ENCODE peak calls at places on chromosomes 11 and 22, in seven cellular contexts. F is T follicular helper cell; N is GOT3; R is T-helper 1 cell; G is T-helper 2 cell; I is right cardiac atrium; U is CD4-positive, CD25-positive, alpha-beta regulatory T cell. Y is an unnamed sample.

GRCh38 chr11:29518389-29519174 is 498.2 kb downstream of the KCNA4 start:
- DNase-seq in I (no peak), F (no peak), R (no peak), U (no peak), G (no peak), N (no peak), Y (no peak)

GRCh38 chr11:123300874-123301695 is 106.0 kb upstream of the CLMP start:
- DNase-seq in U (no peak), I (no peak), G (no peak), F (no peak), R (no peak), N (no peak), Y (no peak)

GRCh38 chr22:45709866-45710265 is 38.2 kb downstream of the ATXN10 start:
- DNase-seq in F (no peak), U (no peak), I (no peak), N (no peak), R (no peak), G (no peak), Y (no peak)

GRCh38 chr11:46247090-46247489 is 30.4 kb upstream of the CREB3L1 start:
- DNase-seq in I (no peak), N (no peak), G (no peak), R (no peak), F (no peak), U (no peak), Y (no peak)

GRCh38 chr11:119717839-119718534 is 11.0 kb downstream of the NECTIN1 start:
- DNase-seq in G (no peak), I (no peak), R (no peak), F (no peak), N (no peak), U (no peak), Y (no peak)

GRCh38 chr11:78690588-78690987 is 115.9 kb upstream of the NARS2 start:
- DNase-seq in R (no peak), U (no peak), I (no peak), G (no peak), N (no peak), F (no peak), Y (no peak)

GRCh38 chr22:32502346-32502745 is 27.7 kb downstream of the FBXO7 start:
- DNase-seq in N (no peak), R (no peak), F (no peak), I (no peak), U (no peak), G (no peak), Y (no peak)

GRCh38 chr22:36846271-36846670 is 14.5 kb upstream of the NCF4 start:
- DNase-seq in I (no peak), N (no peak), R (no peak), F (no peak), U (no peak), G (no peak), Y (no peak)

GRCh38 chr11:117473692-117474091 is 146.0 kb downstream of the CEP164 start:
- DNase-seq in F (no peak), R (no peak), N (no peak), G (no peak), I (no peak), U (no peak), Y (no peak)

GRCh38 chr11:78717031-78717430 is 142.4 kb upstream of the NARS2 start:
- DNase-seq in N (no peak), U (no peak), I (no peak), F (no peak), R (no peak), G (no peak), Y (no peak)

GRCh38 chr22:31102441-31103081 is 4.8 kb downstream of the SELENOM start:
- DNase-seq in U (no peak), G (no peak), F (no peak), R (no peak), I (peak; percentile 88), N (peak; percentile 80), Y (peak; percentile 94)

GRCh38 chr22:47458348-47458747 is 695.9 kb downstream of the TBC1D22A start:
- DNase-seq in U (no peak), F (no peak), R (no peak), G (no peak), I (no peak), N (no peak), Y (no peak)

GRCh38 chr11:87778341-87778740 is 396.9 kb downstream of the RAB38 start:
- DNase-seq in R (no peak), N (no peak), U (no peak), G (no peak), I (no peak), F (no peak), Y (no peak)

GRCh38 chr11:43021466-43021865 is 290.3 kb upstream of the API5 start:
- DNase-seq in F (no peak), I (no peak), G (no peak), N (no peak), U (no peak), R (no peak), Y (no peak)

GRCh38 chr22:38415561-38416321 is 39.3 kb downstream of the KCNJ4 start:
- DNase-seq in G (no peak), I (peak; percentile 85), R (no peak), N (no peak), U (no peak), F (no peak), Y (no peak)

GRCh38 chr11:58330861-58331260 is 28.0 kb downstream of the OR5B17 start:
- DNase-seq in U (no peak), G (no peak), R (no peak), F (no peak), N (no peak), I (no peak), Y (no peak)

GRCh38 chr11:9493492-9493891 is 32.7 kb downstream of the ZNF143 start:
- DNase-seq in R (no peak), U (no peak), G (no peak), N (no peak), F (no peak), I (no peak), Y (no peak)

GRCh38 chr22:40176921-40177737 is 596 bp upstream of the TNRC6B start:
- DNase-seq in U (peak; percentile 65), G (peak; percentile 55), R (peak; percentile 62), F (peak; percentile 66), N (no peak), I (no peak), Y (no peak)

GRCh38 chr22:47030881-47031627 is 268.6 kb downstream of the TBC1D22A start:
- DNase-seq in U (no peak), F (no peak), R (no peak), I (peak; percentile 28), G (no peak), N (no peak), Y (no peak)

GRCh38 chr11:132058211-132058772 is 687.9 kb downstream of the NTM start:
- DNase-seq in U (no peak), F (no peak), N (no peak), I (peak; percentile 56), R (no peak), G (no peak), Y (peak; percentile 80)

GRCh38 chr11:1691878-1692707 is 4.9 kb upstream of the KRTAP5-6 start:
- DNase-seq in F (no peak), G (no peak), I (no peak), R (no peak), U (no peak), N (no peak), Y (no peak)

GRCh38 chr22:20569059-20570058 is 61.9 kb downstream of the MED15 start:
- DNase-seq in G (peak; percentile 50), I (peak; percentile 87), U (peak; percentile 72), R (peak; percentile 72), F (peak; percentile 71), N (no peak), Y (peak; percentile 84)

GRCh38 chr11:2122222-2122906 is 16.8 kb downstream of the IGF2 start:
- DNase-seq in R (no peak), F (no peak), U (no peak), G (no peak), I (peak; percentile 45), N (no peak), Y (no peak)

GRCh38 chr11:103985041-103985440 is 51.4 kb upstream of the DDI1 start:
- DNase-seq in I (no peak), N (no peak), R (no peak), F (no peak), U (no peak), G (no peak), Y (no peak)

GRCh38 chr11:69243496-69244200 is 50.3 kb upstream of the MYEOV start:
- DNase-seq in N (no peak), U (no peak), G (no peak), I (no peak), F (no peak), R (no peak), Y (no peak)

GRCh38 chr22:17191163-17191562 is 28.1 kb downstream of the ADA2 start:
- DNase-seq in R (no peak), U (no peak), G (no peak), I (no peak), F (no peak), N (no peak), Y (no peak)

GRCh38 chr11:126355926-126356897 is 726 bp downstream of the ST3GAL4 start:
- DNase-seq in U (no peak), R (no peak), G (no peak), I (peak; percentile 77), N (no peak), F (no peak), Y (no peak)

GRCh38 chr11:71153005-71153395 is 99.4 kb downstream of the SHANK2 start:
- DNase-seq in I (no peak), G (no peak), F (no peak), N (peak; percentile 22), R (no peak), U (no peak), Y (no peak)

GRCh38 chr22:26674211-26675190 is 17.1 kb downstream of the MIAT start:
- DNase-seq in U (no peak), G (no peak), R (peak; percentile 18), F (no peak), I (peak; percentile 36), N (no peak), Y (no peak)

GRCh38 chr11:11075515-11076171 is 217.8 kb upstream of the ZBED5 start:
- DNase-seq in R (no peak), I (no peak), G (no peak), F (no peak), N (no peak), U (no peak), Y (no peak)

GRCh38 chr11:16843307-16843706 is 104.9 kb downstream of the C11orf58 start:
- DNase-seq in R (no peak), F (no peak), N (no peak), I (no peak), G (no peak), U (no peak), Y (no peak)

GRCh38 chr22:41367039-41367679 is 14.6 kb upstream of the TEF start:
- DNase-seq in G (no peak), N (peak; percentile 62), I (peak; percentile 100), U (no peak), F (no peak), R (no peak), Y (peak; percentile 94)

Y was measured in right atrium auricular region.